ENCODE peak calls at places on chromosomes 16 and 17, in five cellular contexts. V is WTC11, R is progenitor cell of endocrine pancreas, L is bronchial epithelial cell, S is kidney epithelial cell. D is an unnamed sample.

GRCh38 chr17:28827672-28828071 is 14.9 kb downstream of the FAM222B start:
- DNase-seq in V (no peak), R (no peak), L (no peak), S (no peak), D (no peak)

GRCh38 chr16:721765-722481 is 977 bp downstream of the ANTKMT start:
- DNase-seq in V (no peak), R (no peak), L (no peak), S (no peak), D (no peak)

GRCh38 chr16:85124636-85125346 is 12.5 kb upstream of the CIBAR2 start:
- DNase-seq in V (no peak), R (no peak), L (no peak), S (no peak), D (no peak)

GRCh38 chr17:32819035-32819434 is 57.9 kb downstream of the MYO1D start:
- DNase-seq in V (no peak), R (no peak), L (no peak), S (no peak), D (no peak)

GRCh38 chr17:75996665-75997590 is 3.7 kb upstream of the CDK3 start:
- DNase-seq in V (no peak), R (no peak), L (peak; percentile 90), S (peak; percentile 38), D (no peak)

GRCh38 chr17:43540821-43541674 is 5.1 kb downstream of the ETV4 start:
- DNase-seq in V (peak; percentile 76), R (no peak), L (no peak), S (no peak), D (no peak)

GRCh38 chr17:1482686-1483445 is 9.6 kb downstream of the MYO1C start:
- DNase-seq in V (no peak), R (no peak), L (no peak), S (no peak), D (no peak)

GRCh38 chr17:50863221-50863843 is 2.8 kb downstream of the TOB1 start:
- DNase-seq in V (peak; percentile 65), R (no peak), L (peak; percentile 39), S (no peak), D (no peak)

GRCh38 chr17:38735161-38735997 is 5.2 kb downstream of the CISD3 start:
- DNase-seq in V (peak; percentile 85), R (peak; percentile 63), L (no peak), S (no peak), D (no peak)

GRCh38 chr17:18323007-18323406 is 7.9 kb downstream of the SMCR8 start:
- DNase-seq in V (no peak), R (no peak), L (peak; percentile 31), S (no peak), D (no peak)

GRCh38 chr16:56625943-56626654 is 518 bp downstream of the MT1E start:
- DNase-seq in V (no peak), R (no peak), L (no peak), S (no peak), D (peak; percentile 57)

GRCh38 chr16:89373355-89374110 is 116.8 kb downstream of the ANKRD11 start:
- DNase-seq in V (no peak), R (no peak), L (no peak), S (peak; percentile 69), D (no peak)

GRCh38 chr17:82013341-82013740 is 9.3 kb downstream of the CENPX start:
- DNase-seq in V (no peak), R (no peak), L (no peak), S (no peak), D (no peak)

GRCh38 chr16:69324013-69324531 is 6.3 kb downstream of the PDF start:
- DNase-seq in V (no peak), R (no peak), L (no peak), S (no peak), D (no peak)

GRCh38 chr16:83574388-83574787 is 233.4 kb upstream of the HSBP1 start:
- DNase-seq in V (peak; percentile 36), R (no peak), L (peak; percentile 91), S (peak; percentile 93), D (peak; percentile 34)

GRCh38 chr16:22291860-22292692 is 5.1 kb upstream of the POLR3E start:
- DNase-seq in V (no peak), R (no peak), L (no peak), S (no peak), D (no peak)

GRCh38 chr16:29973384-29974246 is at the start of gene TAOK2:
- DNase-seq in V (peak; percentile 100), R (peak; percentile 99), L (peak; percentile 94), S (peak; percentile 89), D (peak; percentile 98)
- TF ChIP-seq CTCF in V (no peak), R (no peak), L (no peak), S (no peak), D (no peak)

DNA sequence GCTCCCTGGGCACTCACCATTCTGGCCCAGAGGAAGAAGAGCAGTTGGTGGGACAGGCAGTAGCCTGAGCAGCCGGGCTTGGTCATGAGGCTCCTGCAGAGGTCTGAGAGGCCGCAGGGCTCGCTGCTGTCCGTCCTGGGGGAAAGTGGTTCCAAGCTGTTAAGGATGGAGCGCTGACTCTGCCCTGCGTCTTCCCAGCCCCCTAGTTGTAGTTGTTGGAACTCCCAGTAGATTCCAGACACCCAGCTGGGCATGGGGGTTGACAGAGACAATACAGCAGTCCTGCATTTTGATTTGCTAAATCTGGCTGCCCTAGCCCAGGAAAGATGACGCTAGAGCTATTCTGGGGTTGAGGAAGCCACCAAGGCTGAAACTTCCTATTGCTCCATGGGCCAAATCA is 7.3 kb downstream of the C16orf89 start:
- DNase-seq in V (peak; percentile 86), R (no peak), L (no peak), S (no peak), D (no peak)
- TF ChIP-seq CTCF in V (peak; percentile 56), R (peak; percentile 52), L (no peak), S (peak; percentile 23), D (peak; percentile 27)

GRCh38 chr16:9946022-9946720 is 236.1 kb downstream of the GRIN2A start:
- DNase-seq in V (peak; percentile 30), R (no peak), L (no peak), S (no peak), D (no peak)
- TF ChIP-seq CTCF in V (no peak), R (peak; percentile 23), L (no peak), S (no peak), D (peak; percentile 4)

DNA sequence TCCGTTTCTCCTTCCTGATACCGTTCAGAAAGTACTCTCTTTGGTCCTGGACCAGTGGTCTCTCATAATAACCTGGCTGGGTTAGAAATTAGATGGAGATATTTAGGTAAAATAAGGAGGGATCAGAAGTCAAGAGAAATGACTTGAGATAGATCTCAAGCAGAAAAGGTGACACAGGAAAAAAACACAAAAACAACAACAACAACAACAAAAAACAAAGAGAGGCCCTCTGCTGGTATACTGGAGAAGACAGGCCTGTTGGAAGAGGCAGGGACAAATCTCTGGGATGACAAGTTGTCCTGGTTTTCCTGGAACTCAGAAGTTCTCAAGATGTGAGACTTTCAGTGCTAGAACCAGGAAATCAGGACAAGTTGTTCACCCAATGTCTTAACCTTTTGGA is 430.5 kb downstream of the SHISA9 start:
- DNase-seq in V (no peak), R (no peak), L (no peak), S (no peak), D (no peak)
- TF ChIP-seq CTCF in V (no peak), R (no peak), L (no peak), S (no peak), D (peak; percentile 19)

DNA sequence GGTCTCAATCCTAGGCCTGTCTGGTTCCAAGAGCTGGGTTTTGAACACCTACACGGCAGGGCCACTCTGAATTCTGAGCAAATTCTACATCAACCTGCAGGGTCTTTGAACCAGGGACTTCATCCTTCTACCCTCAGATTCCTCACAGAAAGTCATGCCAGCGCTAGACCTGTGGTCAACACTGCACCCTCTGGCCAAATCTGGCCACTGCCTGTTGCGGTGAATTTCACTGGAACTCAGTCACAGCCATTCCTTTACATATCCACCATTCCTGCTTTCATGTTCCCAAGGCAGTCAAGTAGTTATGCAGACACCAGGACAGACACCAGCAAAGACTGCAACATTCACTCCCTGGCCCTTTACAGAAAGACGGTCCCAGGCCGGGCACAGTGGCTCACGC is 144.6 kb downstream of the C16orf95 start:
- DNase-seq in V (no peak), R (no peak), L (no peak), S (no peak), D (no peak)
- TF ChIP-seq CTCF in V (no peak), R (peak; percentile 29), L (no peak), S (no peak), D (no peak)

GRCh38 chr16:29686740-29687327 is 7.9 kb downstream of the QPRT start:
- DNase-seq in V (no peak), R (no peak), L (no peak), S (no peak), D (no peak)
- TF ChIP-seq CTCF in V (no peak), R (no peak), L (no peak), S (no peak), D (no peak)

GRCh38 chr17:17107891-17108680 is 65.8 kb downstream of the MPRIP start:
- DNase-seq in V (no peak), R (no peak), L (no peak), S (no peak), D (no peak)

GRCh38 chr17:17107281-17107680 is 65.0 kb downstream of the MPRIP start:
- DNase-seq in V (no peak), R (no peak), L (no peak), S (no peak), D (no peak)

GRCh38 chr17:17109231-17109630 is 67.0 kb downstream of the MPRIP start:
- DNase-seq in V (no peak), R (no peak), L (no peak), S (no peak), D (no peak)

GRCh38 chr17:17109896-17110295 is 67.6 kb downstream of the MPRIP start:
- DNase-seq in V (no peak), R (no peak), L (peak; percentile 52), S (no peak), D (no peak)

DNA sequence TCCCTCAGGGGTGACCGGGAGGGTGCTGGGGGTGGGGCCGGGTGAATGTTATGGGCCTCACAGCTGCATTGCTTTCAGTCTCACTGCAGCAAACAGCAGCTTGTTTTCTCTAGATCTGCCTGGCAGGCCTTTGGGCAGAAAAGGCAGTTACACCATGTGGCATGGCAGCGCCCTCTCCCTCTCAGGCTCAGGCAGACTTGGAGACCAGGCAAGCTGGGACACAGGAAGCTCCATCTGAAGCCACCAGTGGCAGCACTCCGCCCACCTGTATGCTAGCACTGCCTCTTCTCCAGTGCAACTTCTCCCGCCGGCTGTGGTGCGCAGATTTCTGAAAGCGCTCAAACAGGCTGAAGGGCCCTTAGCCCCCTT is 66.4 kb downstream of the MPRIP start:
- DNase-seq in V (no peak), R (no peak), L (no peak), S (no peak), D (no peak)
- TF ChIP-seq CTCF in V (no peak), R (no peak), L (peak; percentile 23), S (no peak), D (no peak)

D was measured in astrocyte of the cerebellum.